ENCODE peak calls at places on chromosomes 16 and 17, in six cellular contexts. F is ACHN; D is activated effector memory CD4-positive, alpha-beta T cell treated with anti-CD3 and anti-CD28 coated beads, Interleukin-2, amount 50 U/mL, for 16 hours; N is dermis blood vessel endothelial cell; H is 8988T; Q is NCI-H1436 treated with DMSO at 0.1 percent for 48 hours. U is an unnamed sample.

GRCh38 chr17:42670199-42670924 is 6.4 kb downstream of the PLEKHH3 start:
- DNase-seq in F (no peak), D (peak), N (no peak), H (no peak), Q (no peak), U (no peak)

GRCh38 chr17:66834919-66835454 is at the start of gene CACNG5:
- DNase-seq in F (peak), D (no peak), N (no peak), H (no peak), Q (no peak), U (peak)

GRCh38 chr17:63402808-63403207 is 43.3 kb downstream of the CYB561 start:
- DNase-seq in F (no peak), D (no peak), N (no peak), H (no peak), Q (no peak), U (no peak)

GRCh38 chr17:2071421-2072281 is 16.7 kb downstream of the HIC1 start:
- DNase-seq in F (no peak), D (no peak), N (peak), H (no peak), Q (no peak), U (no peak)

GRCh38 chr16:88130016-88130415 is 178.8 kb downstream of the BANP start:
- DNase-seq in F (no peak), D (no peak), N (no peak), H (no peak), Q (no peak), U (no peak)

GRCh38 chr16:48217708-48218107 is 26.4 kb upstream of the LONP2 start:
- DNase-seq in F (no peak), D (no peak), N (no peak), H (no peak), Q (no peak), U (no peak)

GRCh38 chr17:42660692-42661345 is 1.7 kb downstream of the TUBG2 start:
- DNase-seq in F (peak), D (no peak), N (peak), H (no peak), Q (no peak), U (peak)

GRCh38 chr17:56717471-56717870 is 116.2 kb downstream of the C17orf67 start:
- DNase-seq in F (no peak), D (no peak), N (no peak), H (no peak), Q (no peak), U (no peak)

GRCh38 chr16:88850531-88851199 is 6.1 kb downstream of the GALNS start:
- DNase-seq in F (no peak), D (no peak), N (no peak), H (no peak), Q (no peak), U (no peak)

GRCh38 chr17:31413871-31414589 is 22.6 kb downstream of the RAB11FIP4 start:
- DNase-seq in F (no peak), D (peak), N (no peak), H (no peak), Q (no peak), U (no peak)

GRCh38 chr17:37792787-37793186 is 47.9 kb upstream of the HNF1B start:
- DNase-seq in F (peak), D (no peak), N (peak), H (no peak), Q (no peak), U (peak)

GRCh38 chr16:4752351-4753100 is 14.4 kb downstream of the ZNF500 start:
- DNase-seq in F (no peak), D (no peak), N (no peak), H (no peak), Q (no peak), U (no peak)

GRCh38 chr17:78013683-78014467 is 55.4 kb downstream of the TNRC6C start:
- DNase-seq in F (peak), D (peak), N (peak), H (no peak), Q (no peak), U (peak)

GRCh38 chr17:41695954-41696720 is 7.5 kb downstream of the EIF1 start:
- DNase-seq in F (peak), D (peak), N (peak), H (peak), Q (peak), U (peak)

GRCh38 chr16:4021070-4021779 is 95.0 kb downstream of the ADCY9 start:
- DNase-seq in F (peak), D (no peak), N (no peak), H (no peak), Q (peak), U (no peak)

GRCh38 chr17:3772764-3773163 is 28.2 kb downstream of the ITGAE start:
- DNase-seq in F (no peak), D (no peak), N (no peak), H (no peak), Q (no peak), U (no peak)

GRCh38 chr17:28173801-28174200 is 131.3 kb downstream of the NLK start:
- DNase-seq in F (no peak), D (no peak), N (peak), H (no peak), Q (no peak), U (peak)

GRCh38 chr16:4850211-4850610 is 2.9 kb downstream of the UBN1 start:
- DNase-seq in F (no peak), D (no peak), N (no peak), H (no peak), Q (no peak), U (no peak)

GRCh38 chr17:65389956-65390355 is 171.5 kb downstream of the AXIN2 start:
- DNase-seq in F (no peak), D (no peak), N (no peak), H (no peak), Q (no peak), U (peak)

GRCh38 chr16:86664518-86665318 is 86.4 kb downstream of the FOXL1 start:
- DNase-seq in F (peak), D (peak), N (peak), H (peak), Q (no peak), U (no peak)

GRCh38 chr17:81516439-81516838 is 3.8 kb upstream of the ACTG1 start:
- DNase-seq in F (no peak), D (no peak), N (no peak), H (no peak), Q (no peak), U (no peak)

GRCh38 chr17:31858647-31859486 is at the start of gene COPRS:
- DNase-seq in F (peak), D (peak), N (peak), H (peak), Q (no peak), U (peak)

GRCh38 chr16:9219811-9220210 is 128.4 kb downstream of the HAPSTR1 start:
- DNase-seq in F (no peak), D (no peak), N (no peak), H (no peak), Q (no peak), U (peak)

GRCh38 chr16:48117217-48118105 is 38.3 kb downstream of the ABCC12 start:
- DNase-seq in F (peak), D (peak), N (peak), H (peak), Q (no peak), U (peak)

GRCh38 chr16:15639061-15639568 is 3.8 kb downstream of the MARF1 start:
- DNase-seq in F (no peak), D (peak), N (no peak), H (no peak), Q (no peak), U (no peak)

GRCh38 chr17:13640559-13640958 is 38.8 kb upstream of the HS3ST3A1 start:
- DNase-seq in F (no peak), D (no peak), N (no peak), H (no peak), Q (no peak), U (no peak)

GRCh38 chr16:85391769-85392583 is 221.1 kb upstream of the GSE1 start:
- DNase-seq in F (no peak), D (peak), N (no peak), H (no peak), Q (no peak), U (no peak)

GRCh38 chr16:49775581-49775980 is 80.3 kb downstream of the ZNF423 start:
- DNase-seq in F (no peak), D (no peak), N (no peak), H (no peak), Q (no peak), U (no peak)

GRCh38 chr17:82328141-82328993 is 5.2 kb downstream of the SECTM1 start:
- DNase-seq in F (no peak), D (no peak), N (no peak), H (no peak), Q (no peak), U (no peak)

GRCh38 chr16:80526418-80527061 is 14.3 kb upstream of the DYNLRB2 start:
- DNase-seq in F (peak), D (peak), N (peak), H (no peak), Q (no peak), U (peak)

GRCh38 chr17:57342141-57342540 is 85.8 kb downstream of the MSI2 start:
- DNase-seq in F (no peak), D (no peak), N (no peak), H (no peak), Q (no peak), U (no peak)

GRCh38 chr16:88379694-88380040 is 3.1 kb upstream of the ZNF469 start:
- DNase-seq in F (no peak), D (no peak), N (no peak), H (no peak), Q (no peak), U (no peak)

GRCh38 chr17:37220609-37220953 is 155.2 kb upstream of the C17orf78 start:
- DNase-seq in F (no peak), D (peak), N (peak), H (no peak), Q (peak), U (peak)

GRCh38 chr17:31492880-31493655 is 101.6 kb downstream of the RAB11FIP4 start:
- DNase-seq in F (no peak), D (peak), N (no peak), H (no peak), Q (no peak), U (no peak)

GRCh38 chr16:53053967-53054669 is 673 bp upstream of the CHD9 start:
- DNase-seq in F (peak), D (no peak), N (peak), H (no peak), Q (no peak), U (peak)

GRCh38 chr17:51000835-51001638 is 119.6 kb downstream of the SPAG9 start:
- DNase-seq in F (peak), D (no peak), N (peak), H (no peak), Q (peak), U (peak)

GRCh38 chr17:33038740-33039139 is 47.1 kb downstream of the SPACA3 start:
- DNase-seq in F (peak), D (no peak), N (peak), H (no peak), Q (no peak), U (peak)

GRCh38 chr17:50627782-50628601 is 6.7 kb upstream of the ABCC3 start:
- DNase-seq in F (no peak), D (no peak), N (peak), H (peak), Q (no peak), U (no peak)

GRCh38 chr16:76294691-76295214 is 17.6 kb downstream of the CNTNAP4 start:
- DNase-seq in F (no peak), D (no peak), N (no peak), H (no peak), Q (no peak), U (no peak)